ENCODE peak calls at places on chromosomes 5 and 9, in four cellular contexts. N, I, M and G are unnamed samples. For H3K9me3, the result is how much of the 10 kb centered on the place peaks cover.

GRCh38 chr9:17799383-17799782 is 220.5 kb downstream of the SH3GL2 start:
- DNase-seq in N (no peak), I (no peak), M (no peak), G (no peak)

GRCh38 chr9:106111039-106111740 is 416.8 kb downstream of the TMEM38B start:
- DNase-seq in N (no peak), I (no peak), M (no peak), G (no peak)

GRCh38 chr9:26802921-26803320 is 89.7 kb downstream of the CAAP1 start:
- DNase-seq in N (no peak), I (no peak), M (no peak), G (no peak)

GRCh38 chr5:132785355-132785754 is 8.3 kb upstream of the SEPTIN8 start:
- DNase-seq in N (no peak), I (no peak), M (no peak), G (no peak)

GRCh38 chr9:110623462-110624025 is 44.0 kb upstream of the SVEP1 start:
- DNase-seq in N (peak), I (peak), M (peak), G (peak)

GRCh38 chr9:86720893-86721698 is 226.2 kb downstream of the GAS1 start:
- DNase-seq in N (no peak), I (no peak), M (no peak), G (no peak)

GRCh38 chr5:112660359-112660758 is 77.3 kb upstream of the APC start:
- DNase-seq in N (no peak), I (no peak), M (no peak), G (no peak)

GRCh38 chr9:127185931-127186781 is 63.7 kb upstream of the ANGPTL2 start:
- DNase-seq in N (peak), I (no peak), M (no peak), G (no peak)

GRCh38 chr9:110922145-110922544 is 116.1 kb downstream of the LPAR1 start:
- DNase-seq in N (no peak), I (no peak), M (no peak), G (no peak)

GRCh38 chr5:178118345-178118744 is 5.0 kb downstream of the N4BP3 start:
- DNase-seq in N (no peak), I (no peak), M (no peak), G (no peak)

GRCh38 chr5:81398741-81399140 is 4.8 kb upstream of the ACOT12 start:
- DNase-seq in N (no peak), I (no peak), M (no peak), G (no peak)

GRCh38 chr5:66513130-66513529 is 83.1 kb upstream of the MAST4 start:
- DNase-seq in N (no peak), I (no peak), M (no peak), G (no peak)

GRCh38 chr5:68884893-68885292 is 208.9 kb upstream of the SLC30A5 start:
- DNase-seq in N (peak), I (no peak), M (no peak), G (no peak)

GRCh38 chr9:70988551-70988950 is 132.9 kb downstream of the TRPM3 start:
- DNase-seq in N (no peak), I (no peak), M (no peak), G (no peak)

GRCh38 chr5:39697891-39698290 is 273.1 kb upstream of the DAB2 start:
- DNase-seq in N (no peak), I (no peak), M (no peak), G (no peak)

GRCh38 chr5:180803181-180804128 is 849 bp upstream of the MGAT1 start:
- DNase-seq in N (peak), I (peak), M (no peak), G (no peak)

GRCh38 chr9:357560-357959 is 142.9 kb downstream of the DOCK8 start:
- DNase-seq in N (no peak), I (no peak), M (no peak), G (no peak)

GRCh38 chr9:131282688-131283422 is 6.5 kb upstream of the FAM78A start:
- DNase-seq in N (no peak), I (no peak), M (peak), G (peak)

GRCh38 chr5:54148062-54148461 is 162.3 kb downstream of the ARL15 start:
- DNase-seq in N (no peak), I (no peak), M (no peak), G (no peak)

GRCh38 chr5:16557477-16557876 is 59.3 kb downstream of the RETREG1 start:
- DNase-seq in N (no peak), I (no peak), M (no peak), G (no peak)

GRCh38 chr9:99050924-99051323 is 54.0 kb upstream of the TGFBR1 start:
- DNase-seq in N (no peak), I (no peak), M (no peak), G (no peak)

GRCh38 chr5:160213537-160213936 is 15.8 kb upstream of the FABP6 start:
- DNase-seq in N (no peak), I (no peak), M (no peak), G (no peak)

GRCh38 chr5:109911731-109912130 is 222.0 kb downstream of the MAN2A1 start:
- DNase-seq in N (no peak), I (no peak), M (no peak), G (no peak)

GRCh38 chr9:95053611-95054440 is 263.7 kb downstream of the FANCC start:
- DNase-seq in N (no peak), I (no peak), M (no peak), G (no peak)

GRCh38 chr5:144368556-144368955 is 197.9 kb downstream of the KCTD16 start:
- DNase-seq in N (no peak), I (no peak), M (no peak), G (no peak)

GRCh38 chr9:33661186-33661585 is 134.2 kb upstream of the PRSS3 start:
- DNase-seq in N (no peak), I (no peak), M (no peak), G (no peak)

GRCh38 chr5:171484460-171484899 is 65.0 kb downstream of the FGF18 start:
- DNase-seq in N (no peak), I (no peak), M (peak), G (no peak)

GRCh38 chr9:126482361-126483044 is 131.2 kb upstream of the LMX1B start:
- DNase-seq in N (no peak), I (no peak), M (peak), G (no peak)

GRCh38 chr9:83477571-83477970 is 60.6 kb downstream of the FRMD3 start:
- DNase-seq in N (no peak), I (no peak), M (no peak), G (no peak)

GRCh38 chr9:121839726-121840500 is 188.5 kb downstream of the DAB2IP start:
- DNase-seq in N (no peak), I (peak), M (peak), G (no peak)

GRCh38 chr9:30673132-30673531 is 1711.3 kb upstream of the ACO1 start:
- DNase-seq in N (no peak), I (no peak), M (no peak), G (no peak)

GRCh38 chr9:134267305-134268265 is 58.7 kb upstream of the RXRA start:
- DNase-seq in N (peak), I (no peak), M (no peak), G (no peak)

GRCh38 chr9:91843623-91844111 is 106.4 kb downstream of the ROR2 start:
- DNase-seq in N (no peak), I (no peak), M (no peak), G (no peak)
- H3K4me3 ChIP-seq in N (no peak), I (no peak), M (no peak), G (no peak)

DNA sequence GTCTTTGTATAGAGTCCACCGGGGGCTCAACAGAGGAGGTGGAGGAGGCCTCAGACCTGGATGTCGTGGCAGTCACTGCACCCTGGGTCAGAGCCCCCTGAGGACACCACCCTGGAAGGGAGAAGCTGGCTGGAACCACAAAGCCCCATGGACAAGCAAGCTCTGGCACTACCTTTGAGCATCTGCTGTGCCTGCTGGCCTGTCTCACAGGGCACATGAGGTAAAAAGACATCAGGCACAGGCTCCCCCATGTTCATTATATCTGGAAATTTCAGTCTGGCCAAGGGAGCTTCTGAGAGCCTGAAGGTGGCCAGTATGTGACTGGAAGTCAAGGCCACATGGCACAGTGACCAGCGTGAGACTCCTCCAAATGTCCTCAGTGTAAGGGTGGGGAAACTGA is 22.9 kb downstream of the KCNMB1 start:
- DNase-seq in N (no peak), I (no peak), M (no peak), G (no peak)
- TF ChIP-seq SUZ12 in N (no peak), I (no peak), M (no peak), G (no peak)

GRCh38 chr5:141306630-141307029 is 2.8 kb upstream of the SLC25A2 start:
- DNase-seq in N (no peak), I (no peak), M (no peak), G (no peak)

GRCh38 chr5:141298376-141298775 is 5.5 kb downstream of the SLC25A2 start:
- DNase-seq in N (no peak), I (no peak), M (no peak), G (no peak)

DNA sequence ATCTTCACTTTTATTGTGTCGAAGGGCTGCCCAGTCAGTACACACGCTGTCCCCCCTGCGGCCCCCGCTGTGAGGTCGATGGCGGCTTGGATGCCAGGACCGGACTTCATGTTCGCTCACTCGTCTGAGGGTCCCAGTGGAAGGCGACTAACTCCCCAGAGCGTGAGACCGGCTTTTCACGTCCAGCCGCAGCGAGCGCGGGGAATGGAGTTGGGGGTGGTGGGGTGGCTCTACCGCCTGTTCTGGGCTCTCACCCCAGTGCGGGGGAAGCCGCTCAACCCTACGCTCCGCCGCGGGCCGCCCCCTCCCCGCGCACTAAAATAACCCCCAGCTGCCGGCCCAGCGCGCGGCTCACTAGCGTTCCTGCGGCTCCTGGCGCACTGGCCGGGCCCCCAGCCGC is at the start of gene SLC25A2:
- DNase-seq in N (no peak), I (no peak), M (no peak), G (no peak)
- H3K9me3 ChIP-seq in N (under half), I (under half), M (under half), G (under half)

GRCh38 chr5:99835791-99836190 is 699.4 kb upstream of the FAM174A start:
- DNase-seq in N (no peak), I (no peak), M (no peak), G (no peak)
- H3K4me3 ChIP-seq in N (no peak), I (no peak), M (no peak), G (no peak)

GRCh38 chr5:1671351-1671750 is 128.3 kb downstream of the MRPL36 start:
- DNase-seq in N (no peak), I (no peak), M (no peak), G (no peak)

GRCh38 chr5:1669276-1670155 is 130.1 kb downstream of the MRPL36 start:
- DNase-seq in N (no peak), I (no peak), M (no peak), G (no peak)

GRCh38 chr5:1668141-1668721 is 131.4 kb downstream of the MRPL36 start:
- DNase-seq in N (no peak), I (no peak), M (no peak), G (no peak)

GRCh38 chr5:1672396-1672795 is 127.2 kb downstream of the MRPL36 start:
- DNase-seq in N (no peak), I (no peak), M (peak), G (no peak)

DNA sequence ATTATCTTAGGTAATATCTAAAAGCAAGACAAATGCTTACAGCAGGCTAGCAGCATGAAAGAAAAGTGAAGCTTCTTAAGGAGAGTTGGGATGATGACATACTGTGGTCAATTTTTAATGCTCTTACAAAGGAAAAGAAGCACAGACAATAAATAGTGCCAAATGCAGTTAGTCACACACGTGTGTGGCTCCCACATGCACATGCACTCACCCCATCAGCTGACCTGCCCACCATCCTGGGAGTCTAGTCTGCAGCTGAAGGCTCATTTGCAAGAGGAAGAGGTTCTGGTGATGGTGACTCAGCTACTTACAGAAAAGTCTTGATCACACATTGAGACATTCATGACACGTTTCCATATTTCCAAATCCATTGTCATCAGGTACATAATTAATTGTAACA is 129.3 kb downstream of the MRPL36 start:
- DNase-seq in N (no peak), I (no peak), M (no peak), G (no peak)
- TF ChIP-seq SUZ12 in N (no peak), I (no peak), M (no peak), G (no peak)

GRCh38 chr5:141196363-141196762 is 3.1 kb upstream of the PCDHB11 start:
- DNase-seq in N (no peak), I (no peak), M (no peak), G (no peak)
- H3K9me3 ChIP-seq in N (under half), I (under half), M (under half), G (under half)

GRCh38 chr9:115046199-115046598 is 71.8 kb downstream of the TNC start:
- DNase-seq in N (no peak), I (no peak), M (no peak), G (no peak)
- H3K4me3 ChIP-seq in N (no peak), I (no peak), M (no peak), G (no peak)

DNA sequence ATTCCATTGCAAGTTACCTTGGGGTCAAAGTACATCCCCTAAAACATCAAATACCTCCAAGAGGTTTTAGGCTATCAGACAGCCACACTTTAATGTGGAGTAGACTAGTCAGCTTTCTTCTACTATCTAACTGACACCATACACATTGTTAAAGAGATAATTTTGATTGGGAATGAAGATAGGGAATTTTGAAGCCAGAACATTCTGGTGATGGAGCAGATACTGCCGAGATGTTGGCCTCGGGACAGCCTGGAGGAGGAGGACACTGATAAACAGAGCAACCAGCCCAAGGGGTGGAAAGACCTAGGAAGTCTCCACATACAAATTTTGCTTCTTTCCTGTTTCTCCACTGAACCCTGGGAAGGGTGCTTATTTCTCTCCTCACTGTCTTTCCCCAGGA is 14.9 kb downstream of the TJP2 start:
- DNase-seq in N (no peak), I (no peak), M (no peak), G (no peak)
- TF ChIP-seq SUZ12 in N (no peak), I (no peak), M (no peak), G (no peak)